ENCODE peak calls at places on chromosomes 13 and 19, in six cellular contexts. One of them, this sample, is unnamed.

GRCh38 chr19:6613711-6614110 is 22.8 kb upstream of the CD70 start:
- DNase-seq in NB4: no peak
- DNase-seq in ascending aorta: no peak
- DNase-seq in HepG2: no peak
- DNase-seq in AG04450: no peak
- DNase-seq in hepatocyte: no peak
- DNase-seq in this sample: peak; percentile 33

GRCh38 chr19:1259206-1259872 is 9.8 kb upstream of the CIRBP start:
- DNase-seq in NB4: peak; percentile 61
- DNase-seq in ascending aorta: no peak
- DNase-seq in HepG2: peak; percentile 86
- DNase-seq in AG04450: no peak
- DNase-seq in hepatocyte: peak; percentile 87
- DNase-seq in this sample: no peak

GRCh38 chr19:1274852-1275259 is 474 bp upstream of the FAM174C start:
- DNase-seq in NB4: no peak
- DNase-seq in ascending aorta: no peak
- DNase-seq in HepG2: no peak
- DNase-seq in AG04450: no peak
- DNase-seq in hepatocyte: no peak
- DNase-seq in this sample: no peak

GRCh38 chr19:11152318-11153062 is 3.1 kb downstream of the SPC24 start:
- DNase-seq in NB4: no peak
- DNase-seq in ascending aorta: peak; percentile 59
- DNase-seq in HepG2: no peak
- DNase-seq in AG04450: no peak
- DNase-seq in hepatocyte: no peak
- DNase-seq in this sample: no peak

GRCh38 chr19:2969104-2969504 is 8.3 kb upstream of the TLE6 start:
- DNase-seq in NB4: no peak
- DNase-seq in ascending aorta: no peak
- DNase-seq in HepG2: no peak
- DNase-seq in AG04450: no peak
- DNase-seq in hepatocyte: peak; percentile 57
- DNase-seq in this sample: no peak

GRCh38 chr13:99327133-99327532 is 19.9 kb upstream of the GPR183 start:
- DNase-seq in NB4: no peak
- DNase-seq in ascending aorta: no peak
- DNase-seq in HepG2: no peak
- DNase-seq in AG04450: no peak
- DNase-seq in hepatocyte: no peak
- DNase-seq in this sample: no peak

GRCh38 chr19:52307275-52307674 is 10.3 kb downstream of the ZNF480 start:
- DNase-seq in NB4: peak; percentile 43
- DNase-seq in ascending aorta: no peak
- DNase-seq in HepG2: no peak
- DNase-seq in AG04450: no peak
- DNase-seq in hepatocyte: no peak
- DNase-seq in this sample: no peak

GRCh38 chr19:8457802-8458201 is 13.0 kb downstream of the HNRNPM start:
- DNase-seq in NB4: no peak
- DNase-seq in ascending aorta: no peak
- DNase-seq in HepG2: no peak
- DNase-seq in AG04450: no peak
- DNase-seq in hepatocyte: no peak
- DNase-seq in this sample: no peak

GRCh38 chr13:68176486-68176885 is 946.4 kb upstream of the PCDH9 start:
- DNase-seq in NB4: no peak
- DNase-seq in ascending aorta: no peak
- DNase-seq in HepG2: no peak
- DNase-seq in AG04450: peak; percentile 34
- DNase-seq in hepatocyte: peak; percentile 19
- DNase-seq in this sample: peak; percentile 93

GRCh38 chr19:33767898-33768413 is 28.7 kb upstream of the KCTD15 start:
- DNase-seq in NB4: peak; percentile 50
- DNase-seq in ascending aorta: no peak
- DNase-seq in HepG2: peak; percentile 21
- DNase-seq in AG04450: no peak
- DNase-seq in hepatocyte: peak; percentile 80
- DNase-seq in this sample: no peak

GRCh38 chr13:99686157-99686572 is 184.9 kb downstream of the TM9SF2 start:
- DNase-seq in NB4: no peak
- DNase-seq in ascending aorta: no peak
- DNase-seq in HepG2: peak; percentile 58
- DNase-seq in AG04450: no peak
- DNase-seq in hepatocyte: peak; percentile 73
- DNase-seq in this sample: no peak

GRCh38 chr13:50357586-50358118 is 342.4 kb downstream of the KCNRG start:
- DNase-seq in NB4: no peak
- DNase-seq in ascending aorta: no peak
- DNase-seq in HepG2: no peak
- DNase-seq in AG04450: peak; percentile 50
- DNase-seq in hepatocyte: peak; percentile 70
- DNase-seq in this sample: peak; percentile 69

GRCh38 chr13:77810430-77810829 is 108.2 kb downstream of the EDNRB start:
- DNase-seq in NB4: peak; percentile 60
- DNase-seq in ascending aorta: no peak
- DNase-seq in HepG2: no peak
- DNase-seq in AG04450: no peak
- DNase-seq in hepatocyte: no peak
- DNase-seq in this sample: no peak

GRCh38 chr19:6092329-6093286 is 17.7 kb downstream of the RFX2 start:
- DNase-seq in NB4: peak; percentile 95
- DNase-seq in ascending aorta: peak; percentile 75
- DNase-seq in HepG2: peak; percentile 56
- DNase-seq in AG04450: no peak
- DNase-seq in hepatocyte: peak; percentile 94
- DNase-seq in this sample: no peak

GRCh38 chr19:1177322-1178114 is 3.5 kb upstream of the SBNO2 start:
- DNase-seq in NB4: peak; percentile 73
- DNase-seq in ascending aorta: no peak
- DNase-seq in HepG2: no peak
- DNase-seq in AG04450: peak; percentile 87
- DNase-seq in hepatocyte: peak; percentile 10
- DNase-seq in this sample: peak; percentile 88

GRCh38 chr13:32407854-32408253 is 20.1 kb downstream of the N4BP2L1 start:
- DNase-seq in NB4: no peak
- DNase-seq in ascending aorta: no peak
- DNase-seq in HepG2: no peak
- DNase-seq in AG04450: no peak
- DNase-seq in hepatocyte: no peak
- DNase-seq in this sample: no peak

GRCh38 chr13:38824342-38824741 is 137.5 kb downstream of the FREM2 start:
- DNase-seq in NB4: no peak
- DNase-seq in ascending aorta: no peak
- DNase-seq in HepG2: no peak
- DNase-seq in AG04450: no peak
- DNase-seq in hepatocyte: no peak
- DNase-seq in this sample: no peak

GRCh38 chr19:3167533-3168272 is 10.9 kb upstream of the S1PR4 start:
- DNase-seq in NB4: no peak
- DNase-seq in ascending aorta: no peak
- DNase-seq in HepG2: no peak
- DNase-seq in AG04450: no peak
- DNase-seq in hepatocyte: no peak
- DNase-seq in this sample: no peak

GRCh38 chr13:46593403-46593802 is 40.4 kb downstream of the LRCH1 start:
- DNase-seq in NB4: no peak
- DNase-seq in ascending aorta: no peak
- DNase-seq in HepG2: no peak
- DNase-seq in AG04450: no peak
- DNase-seq in hepatocyte: no peak
- DNase-seq in this sample: no peak

GRCh38 chr13:96218475-96218874 is 128.6 kb downstream of the HS6ST3 start:
- DNase-seq in NB4: no peak
- DNase-seq in ascending aorta: no peak
- DNase-seq in HepG2: no peak
- DNase-seq in AG04450: no peak
- DNase-seq in hepatocyte: no peak
- DNase-seq in this sample: no peak

GRCh38 chr13:28027070-28027469 is 38.6 kb upstream of the URAD start:
- DNase-seq in NB4: no peak
- DNase-seq in ascending aorta: no peak
- DNase-seq in HepG2: no peak
- DNase-seq in AG04450: no peak
- DNase-seq in hepatocyte: no peak
- DNase-seq in this sample: no peak

GRCh38 chr13:111912991-111913781 is 153.8 kb upstream of the SOX1 start:
- DNase-seq in NB4: no peak
- DNase-seq in ascending aorta: no peak
- DNase-seq in HepG2: no peak
- DNase-seq in AG04450: no peak
- DNase-seq in hepatocyte: no peak
- DNase-seq in this sample: no peak

GRCh38 chr19:3830841-3831589 is 37.8 kb downstream of the ZFR2 start:
- DNase-seq in NB4: no peak
- DNase-seq in ascending aorta: no peak
- DNase-seq in HepG2: no peak
- DNase-seq in AG04450: no peak
- DNase-seq in hepatocyte: no peak
- DNase-seq in this sample: no peak

GRCh38 chr13:45393941-45394570 is 24.1 kb downstream of the SLC25A30 start:
- DNase-seq in NB4: peak; percentile 67
- DNase-seq in ascending aorta: no peak
- DNase-seq in HepG2: peak; percentile 61
- DNase-seq in AG04450: no peak
- DNase-seq in hepatocyte: peak; percentile 74
- DNase-seq in this sample: peak; percentile 52

GRCh38 chr13:24274452-24274971 is 34.9 kb upstream of the C1QTNF9 start:
- DNase-seq in NB4: no peak
- DNase-seq in ascending aorta: no peak
- DNase-seq in HepG2: no peak
- DNase-seq in AG04450: peak; percentile 21
- DNase-seq in hepatocyte: no peak
- DNase-seq in this sample: no peak

GRCh38 chr19:5667751-5668271 is 12.5 kb downstream of the MICOS13 start:
- DNase-seq in NB4: no peak
- DNase-seq in ascending aorta: no peak
- DNase-seq in HepG2: no peak
- DNase-seq in AG04450: no peak
- DNase-seq in hepatocyte: peak; percentile 44
- DNase-seq in this sample: no peak

GRCh38 chr19:1133471-1133929 is 29.7 kb downstream of the GPX4 start:
- DNase-seq in NB4: peak; percentile 57
- DNase-seq in ascending aorta: no peak
- DNase-seq in HepG2: no peak
- DNase-seq in AG04450: no peak
- DNase-seq in hepatocyte: no peak
- DNase-seq in this sample: no peak

GRCh38 chr13:21511841-21512240 is 52.7 kb upstream of the ZDHHC20 start:
- DNase-seq in NB4: no peak
- DNase-seq in ascending aorta: no peak
- DNase-seq in HepG2: no peak
- DNase-seq in AG04450: no peak
- DNase-seq in hepatocyte: no peak
- DNase-seq in this sample: peak; percentile 45

GRCh38 chr13:25630327-25630726 is 258.6 kb downstream of the ATP8A2 start:
- DNase-seq in NB4: no peak
- DNase-seq in ascending aorta: no peak
- DNase-seq in HepG2: no peak
- DNase-seq in AG04450: no peak
- DNase-seq in hepatocyte: no peak
- DNase-seq in this sample: no peak

GRCh38 chr13:89267734-89268133 is 1596.6 kb downstream of the SLITRK5 start:
- DNase-seq in NB4: no peak
- DNase-seq in ascending aorta: no peak
- DNase-seq in HepG2: no peak
- DNase-seq in AG04450: no peak
- DNase-seq in hepatocyte: no peak
- DNase-seq in this sample: peak; percentile 11

GRCh38 chr13:109355875-109356428 is 430.4 kb downstream of the IRS2 start:
- DNase-seq in NB4: no peak
- DNase-seq in ascending aorta: no peak
- DNase-seq in HepG2: no peak
- DNase-seq in AG04450: no peak
- DNase-seq in hepatocyte: no peak
- DNase-seq in this sample: no peak

GRCh38 chr13:74443623-74444022 is 309.4 kb upstream of the KLF12 start:
- DNase-seq in NB4: no peak
- DNase-seq in ascending aorta: no peak
- DNase-seq in HepG2: no peak
- DNase-seq in AG04450: peak; percentile 60
- DNase-seq in hepatocyte: no peak
- DNase-seq in this sample: peak; percentile 91
- H3K4me3 ChIP-seq in NB4: no peak overlapping the region
- H3K4me3 ChIP-seq in ascending aorta: no peak overlapping the region
- H3K4me3 ChIP-seq in HepG2: no peak overlapping the region
- H3K4me3 ChIP-seq in AG04450: no peak overlapping the region
- H3K4me3 ChIP-seq in hepatocyte: no peak overlapping the region
- H3K4me3 ChIP-seq in this sample: no peak overlapping the region

GRCh38 chr13:110757296-110757695 is 43.8 kb downstream of the ING1 start:
- DNase-seq in NB4: no peak
- DNase-seq in ascending aorta: no peak
- DNase-seq in HepG2: no peak
- DNase-seq in AG04450: no peak
- DNase-seq in hepatocyte: no peak
- DNase-seq in this sample: no peak
- TF ChIP-seq CTCF in NB4: no peak
- TF ChIP-seq CTCF in ascending aorta: no peak
- TF ChIP-seq CTCF in HepG2: no peak
- TF ChIP-seq CTCF in AG04450: no peak
- TF ChIP-seq CTCF in hepatocyte: no peak
- TF ChIP-seq CTCF in this sample: no peak

GRCh38 chr19:39152066-39152465 is 26.5 kb downstream of the PAK4 start:
- DNase-seq in NB4: no peak
- DNase-seq in ascending aorta: no peak
- DNase-seq in HepG2: no peak
- DNase-seq in AG04450: no peak
- DNase-seq in hepatocyte: no peak
- DNase-seq in this sample: no peak
- H3K4me3 ChIP-seq in NB4: no peak overlapping the region
- H3K4me3 ChIP-seq in ascending aorta: no peak overlapping the region
- H3K4me3 ChIP-seq in HepG2: no peak overlapping the region
- H3K4me3 ChIP-seq in AG04450: no peak overlapping the region
- H3K4me3 ChIP-seq in hepatocyte: no peak overlapping the region
- H3K4me3 ChIP-seq in this sample: no peak overlapping the region

GRCh38 chr13:91351980-91352379 is 4.5 kb downstream of the MIR17HG start:
- DNase-seq in NB4: no peak
- DNase-seq in ascending aorta: no peak
- DNase-seq in HepG2: no peak
- DNase-seq in AG04450: no peak
- DNase-seq in hepatocyte: no peak
- DNase-seq in this sample: no peak

GRCh38 chr13:91353494-91353893 is 6.0 kb downstream of the MIR17HG start:
- DNase-seq in NB4: no peak
- DNase-seq in ascending aorta: no peak
- DNase-seq in HepG2: no peak
- DNase-seq in AG04450: no peak
- DNase-seq in hepatocyte: no peak
- DNase-seq in this sample: no peak

GRCh38 chr13:91349992-91350911 is 2.8 kb downstream of the MIR17HG start:
- DNase-seq in NB4: no peak
- DNase-seq in ascending aorta: no peak
- DNase-seq in HepG2: no peak
- DNase-seq in AG04450: no peak
- DNase-seq in hepatocyte: no peak
- DNase-seq in this sample: no peak

GRCh38 chr13:91348906-91349435 is 1.5 kb downstream of the MIR17HG start:
- DNase-seq in NB4: peak; percentile 92
- DNase-seq in ascending aorta: peak; percentile 41
- DNase-seq in HepG2: peak; percentile 75
- DNase-seq in AG04450: peak; percentile 49
- DNase-seq in hepatocyte: peak; percentile 95
- DNase-seq in this sample: peak; percentile 52

GRCh38 chr13:91351123-91351522 is 3.6 kb downstream of the MIR17HG start:
- DNase-seq in NB4: no peak
- DNase-seq in ascending aorta: no peak
- DNase-seq in HepG2: no peak
- DNase-seq in AG04450: no peak
- DNase-seq in hepatocyte: no peak
- DNase-seq in this sample: no peak
- TF ChIP-seq CTCF in NB4: no peak
- TF ChIP-seq CTCF in ascending aorta: no peak
- TF ChIP-seq CTCF in HepG2: no peak
- TF ChIP-seq CTCF in AG04450: no peak
- TF ChIP-seq CTCF in hepatocyte: no peak
- TF ChIP-seq CTCF in this sample: no peak

This sample was measured in astrocyte of the cerebellum.